ENCODE peak calls at places on chromosome 7, in nine cellular contexts. S is colonic mucosa, E is heart right ventricle, B is Panc1, H is left ventricle myocardium inferior, Z is HCT116, L is GM23248, T is hepatocyte, O is bronchial epithelial cell. G is an unnamed sample.

GRCh38 chr7:40572810-40573470 is 438.1 kb downstream of the SUGCT start:
- DNase-seq in Z (no peak), L (peak; percentile 50), O (no peak), E (no peak), S (no peak), H (no peak), T (no peak), B (no peak), G (no peak)

GRCh38 chr7:70325509-70326101 is 727.3 kb downstream of the AUTS2 start:
- DNase-seq in B (no peak), L (peak; percentile 77), O (peak; percentile 92), Z (no peak), T (peak; percentile 28), S (no peak), H (no peak), E (no peak), G (no peak)

GRCh38 chr7:91285966-91286365 is 21.7 kb downstream of the FZD1 start:
- DNase-seq in Z (no peak), H (no peak), L (peak; percentile 71), E (no peak), T (no peak), B (no peak), S (no peak), O (no peak), G (no peak)

GRCh38 chr7:129741743-129742213 is 130.3 kb downstream of the NRF1 start:
- DNase-seq in Z (no peak), L (no peak), S (no peak), T (peak; percentile 19), B (no peak), E (no peak), O (no peak), H (no peak), G (no peak)

GRCh38 chr7:69564454-69565417 is 33.5 kb upstream of the AUTS2 start:
- DNase-seq in B (no peak), O (no peak), L (peak; percentile 38), S (no peak), E (no peak), Z (no peak), T (peak; percentile 82), H (no peak), G (peak; percentile 20)

GRCh38 chr7:8129323-8129659 is 132.7 kb downstream of the ICA1 start:
- DNase-seq in H (no peak), Z (no peak), S (no peak), O (no peak), E (no peak), T (no peak), L (no peak), B (no peak), G (no peak)

GRCh38 chr7:42805601-42806000 is 106.3 kb downstream of the C7orf25 start:
- DNase-seq in S (no peak), B (no peak), E (no peak), O (peak; percentile 8), H (no peak), T (no peak), Z (no peak), L (no peak), G (no peak)

GRCh38 chr7:158124671-158125079 is 462.9 kb downstream of the PTPRN2 start:
- DNase-seq in O (no peak), B (no peak), L (no peak), Z (no peak), H (no peak), S (no peak), T (no peak), E (no peak), G (no peak)

GRCh38 chr7:104857458-104858425 is 156.3 kb upstream of the KMT2E start:
- DNase-seq in H (no peak), S (no peak), B (no peak), Z (no peak), T (no peak), L (no peak), E (no peak), O (no peak), G (no peak)

GRCh38 chr7:1742555-1743303 is 72.7 kb downstream of the ELFN1 start:
- DNase-seq in H (peak; percentile 70), B (no peak), L (peak; percentile 51), E (peak; percentile 74), T (peak; percentile 60), O (no peak), Z (no peak), S (peak; percentile 87), G (peak; percentile 60)

GRCh38 chr7:66296001-66296521 is 90.9 kb downstream of the TPST1 start:
- DNase-seq in Z (no peak), L (peak; percentile 44), S (no peak), T (no peak), B (no peak), O (no peak), H (no peak), E (no peak), G (no peak)

GRCh38 chr7:77157446-77157845 is 35.0 kb downstream of the CCDC146 start:
- DNase-seq in O (peak; percentile 33), S (no peak), T (no peak), L (peak; percentile 15), B (no peak), H (no peak), E (no peak), Z (no peak), G (no peak)

GRCh38 chr7:128835790-128836641 is 5.8 kb downstream of the FLNC start:
- DNase-seq in L (peak; percentile 87), E (peak; percentile 34), O (no peak), Z (no peak), B (no peak), T (no peak), S (no peak), H (no peak), G (no peak)

GRCh38 chr7:133582766-133583523 is 330.1 kb downstream of the EXOC4 start:
- DNase-seq in T (no peak), E (no peak), H (no peak), L (peak; percentile 86), O (no peak), Z (no peak), S (no peak), B (no peak), G (no peak)

GRCh38 chr7:103343332-103343731 is 1.2 kb downstream of the DNAJC2 start:
- DNase-seq in Z (no peak), H (no peak), L (no peak), S (no peak), B (no peak), T (no peak), E (no peak), O (no peak), G (no peak)
- H3K4me3 ChIP-seq in Z (peak overlapping the region; percentile 97), H (peak overlapping the region; percentile 87), L (peak overlapping the region; percentile 98), S (peak overlapping the region; percentile 99), B (peak overlapping the region; percentile 92), T (peak overlapping the region; percentile 78), E (no peak overlapping the region), O (peak overlapping the region; percentile 89), G (peak overlapping the region; percentile 86)

GRCh38 chr7:28405662-28406061 is 6.7 kb upstream of the CREB5 start:
- DNase-seq in B (no peak), S (no peak), H (peak; percentile 43), Z (no peak), O (peak; percentile 98), L (peak; percentile 99), E (no peak), T (peak; percentile 8), G (no peak)
- H3K27me3 ChIP-seq in B (peaks cover 10% of the 10 kb centered on the region), S (peaks cover 25% of the 10 kb centered on the region), H (no peaks in the 10 kb centered on the region), Z (peaks cover 4% of the 10 kb centered on the region), O (no peaks in the 10 kb centered on the region), L (no peaks in the 10 kb centered on the region), E (no peaks in the 10 kb centered on the region), T (peaks cover 33% of the 10 kb centered on the region), G (no peaks in the 10 kb centered on the region)

DNA sequence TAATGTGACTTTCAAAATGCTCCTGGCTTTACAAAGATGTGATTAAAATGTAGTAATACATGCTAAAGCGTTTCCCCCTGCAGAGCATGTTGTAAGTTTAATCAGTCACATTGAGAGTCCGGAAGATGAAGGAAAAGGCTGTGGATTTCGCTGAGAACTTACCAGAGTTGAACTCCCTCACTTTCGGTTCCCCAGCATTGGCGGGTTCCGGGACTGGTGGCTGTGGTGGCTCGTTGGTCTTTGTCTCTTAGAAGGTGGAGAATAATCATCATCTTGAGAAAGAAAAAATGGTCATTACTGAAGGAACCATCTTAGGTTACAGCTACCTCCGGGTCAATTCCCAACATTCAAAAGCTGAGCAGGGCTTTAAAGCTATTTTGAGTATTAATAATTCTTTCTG is 9.6 kb upstream of the NUPR2 start:
- DNase-seq in B (no peak), O (no peak), E (no peak), Z (no peak), L (no peak), H (no peak), S (no peak), T (no peak), G (no peak)
- H3K4me3 ChIP-seq in B (no peak overlapping the region), O (no peak overlapping the region), E (no peak overlapping the region), Z (no peak overlapping the region), L (no peak overlapping the region), H (no peak overlapping the region), S (no peak overlapping the region), T (no peak overlapping the region), G (no peak overlapping the region)

GRCh38 chr7:57071-57470 is 135.3 kb upstream of the FAM20C start:
- DNase-seq in B (no peak), S (no peak), Z (no peak), E (no peak), O (no peak), L (no peak), T (no peak), H (no peak), G (no peak)

GRCh38 chr7:59079-59825 is 133.1 kb upstream of the FAM20C start:
- DNase-seq in S (no peak), L (no peak), E (no peak), O (no peak), H (no peak), Z (no peak), B (no peak), T (no peak), G (no peak)

GRCh38 chr7:57876-58275 is 134.5 kb upstream of the FAM20C start:
- DNase-seq in Z (no peak), H (no peak), T (no peak), S (no peak), E (no peak), L (no peak), O (no peak), B (no peak), G (no peak)

GRCh38 chr7:59986-60675 is 132.2 kb upstream of the FAM20C start:
- DNase-seq in B (no peak), H (no peak), T (no peak), S (no peak), L (no peak), O (no peak), E (no peak), Z (no peak), G (peak; percentile 10)

GRCh38 chr7:58316-58715 is 134.1 kb upstream of the FAM20C start:
- DNase-seq in L (no peak), S (no peak), E (no peak), T (no peak), Z (no peak), O (no peak), H (no peak), B (no peak), G (no peak)
- H3K27me3 ChIP-seq in L (no peaks in the 10 kb centered on the region), S (no peaks in the 10 kb centered on the region), E (no peaks in the 10 kb centered on the region), T (no peaks in the 10 kb centered on the region), Z (no peaks in the 10 kb centered on the region), O (no peaks in the 10 kb centered on the region), H (no peaks in the 10 kb centered on the region), B (peaks cover 3% of the 10 kb centered on the region), G (no peaks in the 10 kb centered on the region)

G was measured in testis.